ENCODE peak calls at places on chromosome 7, in nine cellular contexts. A is left ventricle myocardium superior; J is posterior vena cava; N is frontal cortex; I is NCI-H446 treated with DMSO at 0.1 percent for 48 hours; F is heart left ventricle; W is nucleus accumbens; E is Kasumi-1; D is stimulated activated CD4-positive, alpha-beta T cell treated with anti-CD3 and anti-CD28 coated beads, Interleukin-1b, Interleukin-23, amount 100 ng/mL, for 24 hours. K is an unnamed sample.

GRCh38 chr7:8511810-8512209 is 78.4 kb downstream of the NXPH1 start:
- DNase-seq in I (peak; percentile 85), N (no peak), E (no peak), F (no peak), W (no peak), D (no peak), J (no peak), A (peak; percentile 26), K (no peak)

GRCh38 chr7:33623267-33623666 is 282.1 kb upstream of the BMPER start:
- DNase-seq in E (no peak), I (no peak), N (no peak), F (no peak), J (no peak), A (no peak), D (no peak), W (no peak), K (no peak)

GRCh38 chr7:47402941-47403340 is 179.0 kb downstream of the TNS3 start:
- DNase-seq in A (no peak), W (no peak), E (no peak), I (no peak), D (no peak), N (no peak), J (peak; percentile 73), F (no peak), K (no peak)

GRCh38 chr7:7921830-7922229 is 46.8 kb upstream of the GLCCI1 start:
- DNase-seq in A (no peak), F (no peak), N (no peak), E (no peak), J (no peak), W (no peak), I (no peak), D (no peak), K (no peak)

GRCh38 chr7:105779856-105780815 is 96.3 kb downstream of the ATXN7L1 start:
- DNase-seq in J (no peak), I (peak; percentile 85), N (no peak), F (no peak), D (no peak), W (no peak), E (no peak), A (no peak), K (no peak)

GRCh38 chr7:96548664-96549063 is 161.0 kb downstream of the SEM1 start:
- DNase-seq in A (no peak), E (no peak), D (no peak), W (no peak), F (no peak), I (no peak), J (no peak), N (no peak), K (no peak)

GRCh38 chr7:140506788-140507464 is 27.6 kb upstream of the MKRN1 start:
- DNase-seq in A (peak; percentile 70), I (no peak), E (no peak), N (peak; percentile 34), W (no peak), F (peak; percentile 84), D (no peak), J (no peak), K (peak; percentile 71)

GRCh38 chr7:128270799-128271411 is 29.8 kb downstream of the LEP start:
- DNase-seq in F (no peak), W (no peak), I (no peak), J (peak; percentile 78), E (no peak), A (peak; percentile 46), N (no peak), D (no peak), K (peak; percentile 20)

GRCh38 chr7:158388072-158388471 is 199.6 kb downstream of the PTPRN2 start:
- DNase-seq in W (no peak), N (no peak), I (no peak), A (no peak), D (no peak), J (no peak), F (no peak), E (no peak), K (no peak)

GRCh38 chr7:148385009-148385682 is 205.4 kb upstream of the C7orf33 start:
- DNase-seq in F (no peak), E (no peak), J (no peak), W (peak; percentile 64), A (no peak), D (no peak), N (peak; percentile 24), I (no peak), K (no peak)

GRCh38 chr7:98078197-98078870 is 28.3 kb upstream of the LMTK2 start:
- DNase-seq in F (no peak), D (no peak), W (no peak), A (no peak), N (no peak), E (no peak), J (peak; percentile 19), I (no peak), K (no peak)

GRCh38 chr7:12089951-12090756 is 120.9 kb upstream of the TMEM106B start:
- DNase-seq in E (no peak), I (no peak), W (no peak), F (no peak), N (no peak), D (no peak), A (no peak), J (no peak), K (no peak)

GRCh38 chr7:127253289-127254162 is 785 bp upstream of the GRM8 start:
- DNase-seq in A (peak; percentile 78), I (no peak), E (peak; percentile 51), D (no peak), J (peak; percentile 89), N (peak; percentile 66), W (peak; percentile 35), F (peak; percentile 47), K (peak; percentile 50)

GRCh38 chr7:27144799-27145166 is 1.3 kb upstream of the HOXA5 start:
- DNase-seq in D (no peak), J (no peak), N (no peak), F (no peak), A (no peak), E (no peak), W (no peak), I (no peak), K (no peak)

GRCh38 chr7:50681451-50682045 is 101.1 kb downstream of the GRB10 start:
- DNase-seq in I (no peak), D (no peak), A (no peak), J (no peak), N (no peak), W (no peak), E (peak; percentile 21), F (no peak), K (no peak)

GRCh38 chr7:135193615-135194081 is 17.7 kb downstream of the WDR91 start:
- DNase-seq in I (no peak), N (no peak), E (no peak), F (no peak), A (no peak), W (no peak), J (no peak), D (no peak), K (no peak)

GRCh38 chr7:26278769-26279168 is 12.9 kb upstream of the SNX10 start:
- DNase-seq in J (no peak), I (no peak), W (no peak), D (no peak), N (no peak), A (no peak), F (no peak), E (peak; percentile 83), K (no peak)

GRCh38 chr7:104790440-104790839 is 223.6 kb upstream of the KMT2E start:
- DNase-seq in N (no peak), W (no peak), A (no peak), E (no peak), D (no peak), F (no peak), I (no peak), J (no peak), K (no peak)

GRCh38 chr7:95435422-95435780 is 573 bp upstream of the PON2 start:
- DNase-seq in D (no peak), I (no peak), E (no peak), W (no peak), A (peak; percentile 23), J (no peak), N (no peak), F (no peak), K (no peak)

GRCh38 chr7:20287317-20287716 is 43.4 kb upstream of the ITGB8 start:
- DNase-seq in F (no peak), W (no peak), D (no peak), E (no peak), A (no peak), J (no peak), I (no peak), N (no peak), K (no peak)

GRCh38 chr7:55158541-55158940 is 139.7 kb downstream of the EGFR start:
- DNase-seq in I (no peak), A (no peak), W (no peak), N (no peak), E (no peak), J (no peak), F (no peak), D (no peak), K (no peak)

GRCh38 chr7:50641442-50642405 is 76.5 kb upstream of the DDC start:
- DNase-seq in D (no peak), F (peak; percentile 68), A (peak; percentile 53), N (peak; percentile 45), I (no peak), E (no peak), J (peak; percentile 45), W (peak; percentile 58), K (no peak)

GRCh38 chr7:130888017-130888371 is 154.0 kb upstream of the KLF14 start:
- DNase-seq in D (no peak), I (no peak), A (no peak), W (no peak), J (no peak), F (no peak), N (no peak), E (no peak), K (no peak)